ENCODE peak calls at places on chromosomes 16 and 17, in nine cellular contexts. S is HCT116, V is mammary epithelial cell, F is PC-3, M is H9, C is IMR-90, U is A549, J is H1, A is DND-41. W is an unnamed sample.

GRCh38 chr17:82882715-82883446 is 43.1 kb upstream of the ZNF750 start:
- DNase-seq in S (no peak), V (no peak), F (no peak), M (no peak), C (no peak), U (no peak), J (no peak), A (peak), W (peak)

GRCh38 chr17:74437702-74438101 is 5.8 kb downstream of the GPRC5C start:
- DNase-seq in S (peak), V (no peak), F (no peak), M (no peak), C (no peak), U (no peak), J (no peak), A (peak), W (no peak)

GRCh38 chr17:40452074-40452787 is 9.0 kb downstream of the IGFBP4 start:
- DNase-seq in S (no peak), V (no peak), F (no peak), M (no peak), C (peak), U (no peak), J (no peak), A (no peak), W (peak)

GRCh38 chr17:44804301-44805061 is 25.6 kb downstream of the GJC1 start:
- DNase-seq in S (no peak), V (no peak), F (no peak), M (no peak), C (no peak), U (no peak), J (no peak), A (no peak), W (peak)

GRCh38 chr17:83178533-83179201 is 99.3 kb downstream of the METRNL start:
- DNase-seq in S (no peak), V (no peak), F (no peak), M (peak), C (no peak), U (no peak), J (no peak), A (no peak), W (peak)

GRCh38 chr17:17125136-17126084 is 80.7 kb downstream of the PLD6 start:
- DNase-seq in S (no peak), V (no peak), F (no peak), M (no peak), C (no peak), U (no peak), J (no peak), A (no peak), W (no peak)

GRCh38 chr16:51815527-51815926 is 664.5 kb upstream of the SALL1 start:
- DNase-seq in S (no peak), V (no peak), F (no peak), M (no peak), C (peak), U (no peak), J (no peak), A (no peak), W (no peak)

GRCh38 chr17:45286286-45286685 is 24.4 kb upstream of the SPATA32 start:
- DNase-seq in S (no peak), V (no peak), F (no peak), M (no peak), C (no peak), U (no peak), J (no peak), A (no peak), W (no peak)

GRCh38 chr16:20675488-20676267 is 21.8 kb downstream of the ACSM1 start:
- DNase-seq in S (peak), V (peak), F (peak), M (peak), C (no peak), U (no peak), J (peak), A (peak), W (peak)

GRCh38 chr16:87329436-87330256 is 12.5 kb upstream of the C16orf95 start:
- DNase-seq in S (no peak), V (no peak), F (no peak), M (no peak), C (no peak), U (no peak), J (no peak), A (no peak), W (no peak)
- TF ChIP-seq CTCF in S (no peak), V (no peak), F (no peak), M (no peak), C (no peak), U (no peak), J (no peak), A (no peak), W (no peak)

GRCh38 chr17:1033503-1033902 is 36.6 kb downstream of the TIMM22 start:
- DNase-seq in S (no peak), V (no peak), F (no peak), M (no peak), C (no peak), U (no peak), J (no peak), A (no peak), W (no peak)
- H3K4me2 ChIP-seq in S (no peak), V (no peak), F (no peak), M (no peak), C (no peak), U (no peak), J (no peak), A (no peak), W (no peak)

GRCh38 chr16:2253293-2253692 is 1.9 kb upstream of the ECI1 start:
- DNase-seq in S (no peak), V (no peak), F (no peak), M (peak), C (no peak), U (no peak), J (no peak), A (no peak), W (no peak)

GRCh38 chr16:2250652-2251280 is 621 bp downstream of the ECI1 start:
- DNase-seq in S (no peak), V (peak), F (no peak), M (no peak), C (no peak), U (no peak), J (no peak), A (no peak), W (no peak)

GRCh38 chr16:2246301-2246885 is 5.0 kb downstream of the ECI1 start:
- DNase-seq in S (no peak), V (no peak), F (no peak), M (no peak), C (no peak), U (no peak), J (no peak), A (no peak), W (no peak)

GRCh38 chr16:2252806-2253148 is 1.4 kb upstream of the ECI1 start:
- DNase-seq in S (no peak), V (no peak), F (no peak), M (no peak), C (no peak), U (no peak), J (no peak), A (no peak), W (no peak)

GRCh38 chr16:2251281-2252111 is at the start of gene ECI1:
- DNase-seq in S (peak), V (peak), F (peak), M (peak), C (peak), U (peak), J (peak), A (no peak), W (peak)
- TF ChIP-seq CTCF in S (peak), V (peak), F (peak), M (peak), C (peak), U (peak), J (peak), A (no peak), W (peak)

GRCh38 chr16:77302685-77303084 is 103.5 kb downstream of the SYCE1L start:
- DNase-seq in S (no peak), V (no peak), F (no peak), M (no peak), C (no peak), U (no peak), J (no peak), A (no peak), W (no peak)
- H3K4me2 ChIP-seq in S (no peak), V (no peak), F (no peak), M (no peak), C (no peak), U (no peak), J (no peak), A (no peak), W (no peak)

DNA sequence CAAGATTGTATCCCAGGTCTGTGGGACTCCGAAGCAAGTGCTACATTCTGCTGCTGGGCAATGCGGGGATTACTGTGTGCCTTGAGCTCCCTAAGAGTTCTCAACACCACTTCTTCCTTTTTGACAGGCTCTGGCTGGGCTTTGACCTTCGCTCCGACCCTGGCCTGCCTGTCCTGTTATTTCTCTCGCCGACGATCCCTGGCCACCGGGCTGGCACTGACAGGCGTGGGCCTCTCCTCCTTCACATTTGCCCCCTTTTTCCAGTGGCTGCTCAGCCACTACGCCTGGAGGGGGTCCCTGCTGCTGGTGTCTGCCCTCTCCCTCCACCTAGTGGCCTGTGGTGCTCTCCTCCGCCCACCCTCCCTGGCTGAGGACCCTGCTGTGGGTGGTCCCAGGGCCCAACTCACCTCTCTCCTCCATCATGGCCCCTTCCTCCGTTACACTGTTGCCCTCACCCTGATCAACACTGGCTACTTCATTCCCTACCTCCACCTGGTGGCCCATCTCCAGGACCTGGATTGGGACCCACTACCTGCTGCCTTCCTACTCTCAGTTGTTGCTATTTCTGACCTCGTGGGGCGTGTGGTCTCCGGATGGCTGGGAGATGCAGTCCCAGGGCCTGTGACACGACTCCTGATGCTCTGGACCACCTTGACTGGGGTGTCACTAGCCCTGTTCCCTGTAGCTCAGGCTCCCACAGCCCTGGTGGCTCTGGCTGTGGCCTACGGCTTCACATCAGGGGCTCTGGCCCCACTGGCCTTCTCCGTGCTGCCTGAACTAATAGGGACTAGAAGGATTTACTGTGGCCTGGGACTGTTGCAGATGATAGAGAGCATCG is 2.4 kb downstream of the SLC16A13 start:
- DNase-seq in S (no peak), V (no peak), F (no peak), M (peak), C (no peak), U (no peak), J (no peak), A (no peak), W (no peak)
- TF ChIP-seq CTCF in S (no peak), V (no peak), F (no peak), M (peak), C (no peak), U (no peak), J (peak), A (peak), W (no peak)

DNA sequence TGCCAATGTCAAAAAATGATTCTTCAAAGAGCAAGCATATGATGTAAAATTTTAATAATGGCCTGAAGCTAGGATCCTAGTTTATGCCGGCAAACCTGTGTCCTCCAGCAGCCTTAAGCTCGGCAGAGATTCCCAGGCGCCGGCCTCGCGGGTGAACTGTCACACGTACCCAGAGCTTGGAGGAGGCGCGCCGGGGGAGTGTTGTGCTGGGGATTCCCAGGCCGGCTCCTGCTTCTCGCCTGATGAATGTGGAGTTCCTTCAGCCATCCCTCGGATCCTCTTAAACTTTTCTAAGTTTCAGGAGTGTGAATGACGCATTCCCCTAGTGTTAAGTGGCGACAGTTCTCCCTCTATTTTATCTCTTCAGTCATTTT is 19.1 kb upstream of the NTN1 start:
- DNase-seq in S (no peak), V (peak), F (no peak), M (peak), C (no peak), U (no peak), J (no peak), A (no peak), W (no peak)
- H3K4me2 ChIP-seq in S (no peak), V (no peak), F (no peak), M (peak), C (no peak), U (peak), J (peak), A (no peak), W (peak)

GRCh38 chr16:68310441-68311315 is at the start of the genes PRMT7 and SLC7A6OS:
- DNase-seq in S (peak), V (peak), F (peak), M (peak), C (peak), U (peak), J (peak), A (peak), W (peak)
- TF ChIP-seq CTCF in S (no peak), V (peak), F (no peak), M (no peak), C (peak), U (no peak), J (no peak), A (no peak), W (no peak)

GRCh38 chr17:42894283-42895184 is 6.1 kb upstream of the G6PC1 start:
- DNase-seq in S (no peak), V (no peak), F (no peak), M (no peak), C (no peak), U (no peak), J (no peak), A (no peak), W (peak)

GRCh38 chr17:42891539-42892152 is 9.0 kb upstream of the G6PC1 start:
- DNase-seq in S (no peak), V (no peak), F (no peak), M (peak), C (peak), U (no peak), J (no peak), A (no peak), W (peak)

GRCh38 chr17:42895185-42895555 is 5.4 kb upstream of the G6PC1 start:
- DNase-seq in S (peak), V (peak), F (peak), M (no peak), C (peak), U (peak), J (no peak), A (no peak), W (peak)

GRCh38 chr17:42886283-42887176 is 14.1 kb upstream of the G6PC1 start:
- DNase-seq in S (no peak), V (no peak), F (no peak), M (no peak), C (no peak), U (no peak), J (no peak), A (no peak), W (no peak)

DNA sequence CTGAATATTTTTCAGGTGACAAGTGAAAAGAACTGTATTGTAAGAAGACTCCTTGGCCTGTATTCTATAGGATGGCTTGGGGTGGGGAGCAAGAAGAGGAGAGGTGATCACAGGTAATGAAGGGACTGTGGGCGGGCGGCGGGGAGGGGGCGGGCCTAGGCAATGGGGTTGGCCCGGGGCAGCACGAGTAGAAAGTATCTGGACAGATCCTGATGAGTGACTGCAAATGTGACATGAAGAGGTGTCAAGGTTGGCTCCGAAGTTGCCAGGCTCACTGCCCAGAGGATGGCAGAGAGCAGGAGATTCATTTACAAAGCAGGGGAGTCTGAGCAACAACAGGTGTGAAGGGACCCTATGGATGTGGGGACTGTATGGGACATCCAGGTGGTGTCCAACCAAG is 10.8 kb upstream of the G6PC1 start:
- DNase-seq in S (no peak), V (no peak), F (no peak), M (no peak), C (no peak), U (no peak), J (no peak), A (no peak), W (no peak)
- H3K4me2 ChIP-seq in S (no peak), V (no peak), F (no peak), M (no peak), C (no peak), U (no peak), J (no peak), A (no peak), W (no peak)

DNA sequence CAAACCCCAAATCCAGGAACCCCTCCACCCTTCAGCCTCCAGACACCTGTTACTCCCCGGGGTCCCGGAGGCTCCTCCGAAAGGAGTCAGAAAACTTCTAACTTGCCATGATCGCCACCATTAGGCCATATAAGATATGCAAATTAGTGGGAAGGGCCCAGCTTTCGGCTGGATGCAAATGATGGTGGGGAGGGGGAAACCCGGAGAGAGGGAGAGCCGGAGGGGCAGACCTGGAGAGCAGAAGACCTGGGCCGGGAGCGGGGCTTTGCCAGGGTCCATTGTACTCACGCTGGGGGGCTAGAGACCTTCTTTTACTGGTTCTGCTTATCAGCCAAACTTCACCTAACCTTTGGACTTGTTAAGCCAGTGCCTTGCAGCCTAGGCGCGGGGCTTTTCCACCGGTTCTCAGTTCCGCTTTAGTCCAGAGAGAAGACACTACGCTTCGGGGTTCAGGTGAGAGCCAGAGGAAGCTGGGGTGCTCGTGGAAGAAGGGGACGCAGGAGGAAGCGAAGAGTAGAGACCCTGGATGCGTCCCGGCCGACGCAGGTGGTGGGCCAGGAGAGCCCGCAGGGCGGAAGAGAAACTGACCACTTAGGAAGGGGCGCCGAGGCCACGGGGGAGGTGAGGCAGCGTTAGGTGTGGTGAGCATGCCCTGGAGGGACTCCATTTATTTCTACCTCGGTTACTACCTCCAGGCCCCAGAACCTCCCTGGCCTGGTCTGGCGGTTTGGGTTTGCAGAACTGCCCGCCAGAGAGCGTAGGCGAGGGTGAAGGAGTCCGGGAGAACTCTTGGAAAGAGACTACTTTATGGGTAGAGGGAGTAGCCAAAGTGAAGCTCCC is at the start of gene HNF1B:
- DNase-seq in S (no peak), V (no peak), F (peak), M (peak), C (no peak), U (peak), J (no peak), A (no peak), W (peak)
- TF ChIP-seq CTCF in S (no peak), V (no peak), F (no peak), M (no peak), C (no peak), U (peak), J (no peak), A (no peak), W (no peak)